ENCODE peak calls at places on chromosomes 3 and 15, in six cellular contexts. Y is neural progenitor cell, P is body of pancreas, I is brain microvascular endothelial cell, X is adrenal gland, W is fibroblast of mammary gland. G is an unnamed sample.

GRCh38 chr15:83276661-83277060 is 7.8 kb downstream of the BNC1 start:
- DNase-seq in Y (no peak), P (no peak), I (no peak), X (no peak), W (no peak), G (no peak)

GRCh38 chr3:57544181-57545125 is at the start of gene DNAH12:
- DNase-seq in Y (peak; percentile 95), P (peak; percentile 78), I (no peak), X (peak; percentile 32), W (peak; percentile 17), G (peak; percentile 44)

GRCh38 chr3:57150097-57150496 is 15.1 kb downstream of the IL17RD start:
- DNase-seq in Y (peak; percentile 61), P (no peak), I (no peak), X (no peak), W (no peak), G (peak; percentile 56)

GRCh38 chr3:70885636-70886035 is 573.2 kb upstream of the MDFIC2 start:
- DNase-seq in Y (no peak), P (no peak), I (no peak), X (no peak), W (no peak), G (no peak)

GRCh38 chr15:86916671-86917450 is 837.2 kb downstream of the AGBL1 start:
- DNase-seq in Y (peak; percentile 11), P (no peak), I (no peak), X (no peak), W (no peak), G (no peak)

GRCh38 chr3:178597388-178597787 is 61.2 kb downstream of the KCNMB2 start:
- DNase-seq in Y (no peak), P (no peak), I (no peak), X (no peak), W (no peak), G (no peak)

GRCh38 chr3:133016838-133017309 is 21.3 kb upstream of the TMEM108 start:
- DNase-seq in Y (no peak), P (no peak), I (no peak), X (no peak), W (no peak), G (no peak)

GRCh38 chr15:67201136-67201535 is 53.3 kb downstream of the AAGAB start:
- DNase-seq in Y (peak; percentile 80), P (no peak), I (no peak), X (no peak), W (peak; percentile 46), G (no peak)

GRCh38 chr15:83304861-83305661 is 20.6 kb upstream of the BNC1 start:
- DNase-seq in Y (no peak), P (no peak), I (no peak), X (no peak), W (no peak), G (no peak)

GRCh38 chr15:47674576-47675232 is 42.6 kb upstream of the SEMA6D start:
- DNase-seq in Y (peak; percentile 58), P (no peak), I (no peak), X (no peak), W (no peak), G (no peak)

GRCh38 chr3:158792709-158793108 is 9.1 kb upstream of the MFSD1 start:
- DNase-seq in Y (no peak), P (no peak), I (peak; percentile 98), X (peak; percentile 53), W (peak; percentile 88), G (no peak)

GRCh38 chr15:67784057-67784781 is 41.1 kb upstream of the SKOR1 start:
- DNase-seq in Y (no peak), P (no peak), I (no peak), X (no peak), W (no peak), G (no peak)

GRCh38 chr3:12400795-12401194 is 83.5 kb upstream of the TSEN2 start:
- DNase-seq in Y (no peak), P (no peak), I (peak; percentile 67), X (no peak), W (peak; percentile 83), G (peak; percentile 58)

GRCh38 chr3:58025406-58025805 is 17.2 kb downstream of the FLNB start:
- DNase-seq in Y (no peak), P (no peak), I (no peak), X (no peak), W (no peak), G (no peak)

GRCh38 chr15:68819451-68820204 is 1.1 kb downstream of the ANP32A start:
- DNase-seq in Y (peak; percentile 70), P (peak; percentile 44), I (peak; percentile 31), X (peak; percentile 59), W (peak; percentile 56), G (no peak)

GRCh38 chr3:12891985-12892839 is 50.8 kb upstream of the RPL32 start:
- DNase-seq in Y (peak; percentile 82), P (peak; percentile 43), I (peak; percentile 44), X (no peak), W (peak; percentile 71), G (no peak)

GRCh38 chr3:16993227-16993626 is 108.5 kb downstream of the PLCL2 start:
- DNase-seq in Y (no peak), P (peak; percentile 70), I (peak; percentile 11), X (no peak), W (peak; percentile 81), G (peak; percentile 38)

GRCh38 chr3:107013606-107014005 is 363.6 kb upstream of the CCDC54 start:
- DNase-seq in Y (no peak), P (no peak), I (no peak), X (no peak), W (peak; percentile 23), G (no peak)

GRCh38 chr3:72181231-72181630 is 396.3 kb upstream of the PROK2 start:
- DNase-seq in Y (no peak), P (no peak), I (no peak), X (no peak), W (no peak), G (no peak)

GRCh38 chr3:72180405-72180804 is 395.5 kb upstream of the PROK2 start:
- DNase-seq in Y (no peak), P (no peak), I (no peak), X (no peak), W (no peak), G (no peak)

GRCh38 chr3:72178463-72179106 is 393.6 kb upstream of the PROK2 start:
- DNase-seq in Y (no peak), P (no peak), I (no peak), X (no peak), W (no peak), G (no peak)

GRCh38 chr3:72177075-72178050 is 392.4 kb upstream of the PROK2 start:
- DNase-seq in Y (no peak), P (peak; percentile 25), I (peak; percentile 33), X (peak; percentile 47), W (peak; percentile 86), G (no peak)

DNA sequence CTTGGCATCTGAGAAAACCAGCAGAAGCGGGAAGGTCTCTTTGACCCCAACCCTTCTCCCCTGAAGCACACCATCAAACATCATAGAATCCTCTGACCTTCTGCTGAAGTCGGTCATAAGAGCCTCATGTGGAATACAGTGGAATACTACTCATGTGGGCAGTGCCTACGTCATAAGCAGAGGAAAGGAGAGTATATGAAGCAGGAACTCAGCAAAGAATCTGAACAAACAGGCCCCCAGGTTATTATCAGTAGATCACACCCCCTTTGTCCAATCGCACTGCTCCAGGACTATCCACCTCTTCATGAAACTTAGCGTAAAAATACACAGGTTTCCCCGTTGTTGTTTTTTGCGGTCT is 394.1 kb upstream of the PROK2 start:
- DNase-seq in Y (no peak), P (no peak), I (no peak), X (no peak), W (no peak), G (no peak)
- H3K4me3 ChIP-seq in Y (no peak overlapping the region), P (no peak overlapping the region), I (no peak overlapping the region), X (no peak overlapping the region), W (no peak overlapping the region), G (no peak overlapping the region)

DNA sequence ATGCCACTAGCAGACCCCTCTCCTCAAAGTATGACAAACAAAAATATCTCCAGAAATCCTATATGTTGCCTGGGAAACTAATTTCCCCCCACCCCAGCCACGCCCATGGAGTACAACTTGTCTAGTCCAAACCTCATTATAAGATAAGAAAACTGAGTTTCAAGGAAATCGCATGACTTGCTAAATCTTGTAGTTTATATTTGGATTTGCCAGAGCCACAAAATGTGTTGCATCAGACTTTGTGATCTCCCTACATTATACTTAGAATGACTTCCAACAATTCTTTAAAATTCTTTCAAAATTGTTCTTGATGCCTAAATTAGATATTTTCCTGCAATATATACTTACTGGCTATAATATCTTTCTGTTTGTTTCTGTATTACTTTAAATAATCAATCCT is 1034.4 kb downstream of the IGSF11 start:
- DNase-seq in Y (no peak), P (no peak), I (no peak), X (no peak), W (no peak), G (no peak)
- TF ChIP-seq CTCF in Y (no peak), P (no peak), I (no peak), X (no peak), W (no peak), G (no peak)

DNA sequence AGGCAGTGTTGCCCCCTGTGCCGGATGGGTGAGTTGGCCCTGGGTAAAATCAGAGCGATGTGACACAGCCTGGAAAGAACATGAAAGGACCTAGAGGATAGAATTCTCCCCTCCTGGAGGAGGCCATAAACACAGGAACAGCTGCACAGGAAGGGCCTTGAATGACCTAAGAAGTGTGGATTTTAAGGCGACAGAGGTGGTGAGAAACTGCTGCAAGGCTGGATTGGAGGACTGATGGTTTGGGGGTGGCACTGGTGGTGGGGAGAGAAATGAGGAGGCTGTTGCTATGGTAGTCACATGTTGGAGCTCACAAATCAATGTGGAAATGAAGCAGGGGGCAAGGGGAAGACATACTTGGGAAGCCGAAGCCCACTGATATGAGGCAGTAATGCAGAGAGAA is 13.8 kb downstream of the XIRP1 start:
- DNase-seq in Y (no peak), P (no peak), I (no peak), X (no peak), W (peak; percentile 44), G (no peak)
- H3K4me3 ChIP-seq in Y (peak overlapping the region; percentile 54), P (no peak overlapping the region), I (no peak overlapping the region), X (peak overlapping the region; percentile 63), W (no peak overlapping the region), G (peak overlapping the region; percentile 62)

DNA sequence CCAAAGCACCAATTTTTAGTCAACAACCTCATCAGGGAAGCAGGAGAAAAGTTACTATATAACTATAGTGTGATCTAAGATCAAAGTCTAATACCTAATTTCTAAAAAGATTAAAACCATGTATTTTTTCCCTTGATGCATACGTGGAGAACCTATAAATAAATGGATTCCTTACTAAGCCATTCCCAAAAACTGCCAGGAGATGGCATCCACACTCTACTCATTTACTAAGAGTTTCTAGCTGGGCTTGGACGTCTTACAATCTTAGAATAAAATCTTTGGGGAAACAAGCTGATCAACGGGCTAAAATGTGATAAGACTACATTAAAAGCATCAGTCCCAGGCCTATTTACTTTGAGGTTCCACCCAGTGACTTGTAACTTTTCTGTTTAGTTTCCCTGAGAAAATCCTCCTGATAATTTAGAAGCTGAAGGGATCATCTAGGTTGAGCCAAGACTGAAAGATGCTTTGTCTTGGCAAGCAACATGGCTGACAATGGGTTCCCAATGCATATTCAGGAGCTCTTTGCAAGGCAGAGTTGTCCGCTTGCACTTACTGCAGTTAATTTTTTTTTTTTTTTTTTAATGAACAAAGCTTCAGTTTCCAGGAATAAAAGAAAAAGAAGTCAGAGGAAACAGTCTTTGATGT is 85.5 kb upstream of the FGF12 start:
- DNase-seq in Y (peak; percentile 66), P (peak; percentile 24), I (peak; percentile 67), X (no peak), W (peak; percentile 77), G (no peak)
- TF ChIP-seq CTCF in Y (peak; percentile 68), P (peak; percentile 67), I (peak; percentile 65), X (peak; percentile 72), W (peak; percentile 72), G (peak; percentile 73)

G was measured in retinal pigment epithelial cell.